ENCODE peak calls at places on chromosome 15, in five cellular contexts. U, J, L, Q and O are unnamed samples.
A peak's percentile ranks its signal among the peaks of the same experiment; 100 is the strongest.

GRCh38 chr15:60520825-60521368 is 42.0 kb upstream of the ICE2 start:
- DNase-seq in U (peak; percentile 54), J (no peak), L (peak; percentile 57), Q (peak; percentile 82), O (peak; percentile 81)

GRCh38 chr15:92500023-92500630 is 106.4 kb downstream of the ST8SIA2 start:
- DNase-seq in L (no peak), U (peak; percentile 52), Q (no peak), J (no peak), O (no peak)

GRCh38 chr15:80712956-80713355 is 17.8 kb downstream of the ABHD17C start:
- DNase-seq in Q (no peak), U (no peak), L (no peak), J (no peak), O (no peak)

GRCh38 chr15:52786436-52787122 is 3.6 kb downstream of the ONECUT1 start:
- DNase-seq in J (no peak), U (no peak), Q (no peak), L (no peak), O (no peak)

GRCh38 chr15:31236184-31237041 is 90.2 kb upstream of the KLF13 start:
- DNase-seq in J (peak; percentile 96), L (no peak), U (peak; percentile 86), Q (peak; percentile 66), O (peak; percentile 71)

GRCh38 chr15:77592768-77593167 is 39.9 kb downstream of the LINGO1 start:
- DNase-seq in L (no peak), U (no peak), J (no peak), Q (no peak), O (no peak)

GRCh38 chr15:81645470-81645869 is 271.5 kb upstream of the TMC3 start:
- DNase-seq in J (no peak), Q (no peak), L (no peak), U (no peak), O (no peak)

GRCh38 chr15:77096131-77096530 is 25.2 kb upstream of the TSPAN3 start:
- DNase-seq in L (no peak), U (no peak), J (no peak), Q (no peak), O (no peak)

GRCh38 chr15:89781891-89782618 is 5.9 kb downstream of the MESP2 start:
- DNase-seq in L (peak; percentile 39), J (no peak), U (no peak), Q (no peak), O (peak; percentile 37)

DNA sequence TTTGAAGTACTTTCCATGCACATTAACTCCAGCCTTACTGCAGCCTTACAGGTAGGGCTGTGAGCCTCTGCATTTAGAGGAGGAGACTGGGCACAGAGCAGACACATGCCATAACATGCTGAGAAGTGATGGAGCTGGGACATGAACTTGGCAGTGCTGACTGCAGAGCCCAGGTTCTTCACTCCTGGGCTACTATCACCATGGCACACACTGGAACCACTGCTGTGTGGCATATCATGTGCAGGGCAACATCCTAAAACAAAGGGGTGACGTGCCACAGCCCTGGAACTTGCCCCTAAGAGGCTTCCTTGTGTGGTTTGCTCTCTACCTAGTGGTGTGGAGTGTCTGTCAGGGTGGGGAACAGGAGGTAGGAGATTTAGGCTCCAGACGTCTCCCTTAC is 25.4 kb downstream of the EHD4 start:
- DNase-seq in Q (no peak), L (no peak), J (no peak), U (no peak), O (no peak)
- TF ChIP-seq POLR2AphosphoS5 in Q (no peak), L (no peak), J (no peak), U (no peak), O (no peak)

GRCh38 chr15:41948499-41948898 is 23.9 kb downstream of the EHD4 start:
- DNase-seq in J (no peak), Q (no peak), U (no peak), L (no peak), O (no peak)
- H3K4me3 ChIP-seq in J (no peak overlapping the region), Q (no peak overlapping the region), U (no peak overlapping the region), L (no peak overlapping the region), O (no peak overlapping the region)

DNA sequence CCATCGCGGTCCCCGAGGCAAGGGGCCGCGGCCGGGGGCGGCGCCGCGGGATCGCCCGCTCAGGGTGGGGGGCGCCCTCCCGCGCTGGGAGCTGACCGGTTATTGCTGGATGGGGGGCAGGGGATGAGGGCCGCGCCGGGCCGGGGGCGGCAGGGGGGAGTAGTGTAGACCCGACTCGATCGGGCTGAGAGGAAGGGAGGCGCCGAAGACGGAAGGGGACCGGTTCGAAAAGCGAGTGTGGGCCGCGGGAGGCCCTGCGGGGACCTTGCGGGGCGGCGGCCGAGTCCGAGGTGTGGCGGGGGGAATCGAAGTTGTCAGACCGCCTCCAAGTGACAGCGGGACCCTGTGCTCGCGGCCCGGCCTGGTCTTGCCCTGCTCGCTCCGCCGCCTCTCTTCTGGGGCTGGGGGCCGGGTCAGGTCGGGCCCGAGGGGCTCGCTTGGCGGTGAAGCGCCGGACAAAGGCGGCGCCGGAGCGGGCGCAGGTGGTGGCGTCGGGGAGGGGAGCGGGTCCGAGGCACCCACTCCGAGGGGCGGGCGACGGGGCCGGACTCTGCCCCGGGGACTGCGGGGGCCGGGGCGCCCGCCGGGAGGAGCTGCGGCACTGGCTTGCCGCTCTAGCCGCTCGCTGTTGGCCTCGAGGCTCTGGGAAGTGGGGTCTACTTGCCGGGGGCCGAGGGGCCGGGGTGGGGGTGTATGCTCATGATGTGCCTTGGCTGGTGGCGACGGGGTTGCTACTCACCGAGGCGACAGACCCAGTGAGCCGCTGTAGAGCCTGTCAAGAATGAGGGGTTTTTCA is 1.2 kb downstream of the BAHD1 start:
- DNase-seq in L (no peak), J (no peak), Q (no peak), U (peak; percentile 77), O (peak; percentile 30)
- TF ChIP-seq POLR2AphosphoS5 in L (no peak), J (no peak), Q (no peak), U (no peak), O (no peak)

GRCh38 chr15:64082757-64083156 is 10.9 kb downstream of the CIAO2A start:
- DNase-seq in Q (no peak), L (no peak), J (no peak), U (no peak), O (no peak)
- H3K4me3 ChIP-seq in Q (no peak overlapping the region), L (no peak overlapping the region), J (no peak overlapping the region), U (no peak overlapping the region), O (no peak overlapping the region)

GRCh38 chr15:72201346-72202029 is 3.9 kb upstream of the GRAMD2A start:
- DNase-seq in U (no peak), Q (no peak), L (no peak), J (no peak), O (no peak)
- TF ChIP-seq POLR2AphosphoS5 in U (peak; percentile 18), Q (no peak), L (no peak), J (no peak), O (no peak)

GRCh38 chr15:75695206-75695605 is 17.4 kb downstream of the CSPG4 start:
- DNase-seq in L (no peak), Q (no peak), U (no peak), J (no peak), O (no peak)

GRCh38 chr15:75694241-75695182 is 18.1 kb downstream of the CSPG4 start:
- DNase-seq in L (no peak), J (peak; percentile 96), U (peak; percentile 86), Q (peak; percentile 67), O (peak; percentile 64)

GRCh38 chr15:75696854-75697259 is 15.8 kb downstream of the CSPG4 start:
- DNase-seq in J (no peak), U (peak; percentile 76), Q (no peak), L (no peak), O (no peak)

GRCh38 chr15:75696303-75696657 is 16.4 kb downstream of the CSPG4 start:
- DNase-seq in J (peak; percentile 94), L (no peak), Q (no peak), U (no peak), O (no peak)

GRCh38 chr15:75695634-75696302 is 16.9 kb downstream of the CSPG4 start:
- DNase-seq in L (no peak), Q (no peak), U (no peak), J (no peak), O (no peak)
- H3K4me3 ChIP-seq in L (no peak overlapping the region), Q (no peak overlapping the region), U (no peak overlapping the region), J (no peak overlapping the region), O (no peak overlapping the region)

DNA sequence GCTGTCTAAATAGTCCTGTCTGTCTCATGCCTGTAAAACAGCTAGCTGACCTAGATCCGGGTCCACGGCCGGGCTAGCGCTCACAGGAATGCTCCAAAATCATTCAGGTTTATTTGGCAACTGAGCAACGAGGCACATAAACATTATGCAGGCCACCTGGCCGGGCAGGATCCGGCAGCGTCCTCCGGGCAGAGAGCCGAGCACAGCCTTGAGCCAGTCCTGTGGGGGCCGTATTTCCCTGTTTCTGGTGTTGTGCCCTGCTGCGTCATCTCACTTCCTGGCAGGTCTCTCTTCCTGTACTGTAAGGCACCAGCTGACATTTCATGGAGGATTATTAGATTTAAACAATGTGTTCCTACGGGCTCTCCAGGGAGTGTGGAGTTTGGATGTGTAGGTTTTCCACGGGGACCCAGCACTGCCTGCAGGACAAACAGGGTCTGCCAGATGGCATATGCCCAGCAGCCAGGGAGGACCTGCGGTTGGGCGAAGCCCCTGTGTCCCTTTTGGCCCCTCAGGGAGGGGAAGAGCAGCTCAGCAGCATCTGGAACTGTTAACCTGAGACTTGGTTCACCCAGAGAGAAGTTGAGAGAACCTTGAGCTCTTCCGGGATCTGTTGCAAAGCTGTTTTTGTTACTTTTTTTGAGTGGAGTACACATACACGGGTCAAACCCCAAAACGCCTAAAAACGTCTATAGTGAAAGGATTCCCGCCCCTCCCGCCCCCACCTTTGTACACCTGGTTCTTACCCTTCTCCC is 16.5 kb upstream of the LRRK1 start:
- DNase-seq in L (no peak), J (peak; percentile 97), Q (peak; percentile 77), U (peak; percentile 87), O (peak; percentile 83)
- TF ChIP-seq POLR2AphosphoS5 in L (no peak), J (peak; percentile 83), Q (peak; percentile 70), U (peak; percentile 56), O (peak; percentile 84)

DNA sequence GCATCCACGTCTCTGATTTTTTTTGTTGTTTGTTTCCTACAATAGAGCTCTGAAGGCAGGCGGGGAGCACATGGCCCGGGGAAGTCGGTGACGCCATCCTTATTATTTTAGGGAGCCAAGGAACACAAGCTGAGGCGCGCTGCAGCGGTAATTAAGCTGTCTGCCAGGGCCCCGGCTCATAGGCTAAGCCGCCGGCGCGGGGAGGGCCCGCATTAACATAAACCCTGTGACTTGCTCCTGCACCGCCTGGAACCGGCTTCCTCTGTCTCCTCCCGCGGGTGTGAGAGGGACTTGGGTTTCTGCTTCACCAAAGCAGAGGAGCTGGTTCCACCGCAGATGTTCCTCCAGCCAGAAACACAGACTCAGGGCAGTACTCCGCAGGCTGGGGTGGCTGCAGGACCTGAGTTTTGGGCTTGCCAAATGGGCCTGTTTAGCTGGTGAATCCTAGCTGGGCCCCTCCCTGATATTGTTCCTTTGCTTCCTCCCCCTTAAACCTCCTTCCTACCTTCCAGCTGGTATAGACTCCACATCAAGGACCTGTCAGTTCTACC is 25.3 kb downstream of the ANP32A start:
- DNase-seq in Q (peak; percentile 91), U (no peak), L (no peak), J (peak; percentile 95), O (peak; percentile 90)
- H3K4me3 ChIP-seq in Q (no peak overlapping the region), U (no peak overlapping the region), L (no peak overlapping the region), J (peak overlapping the region; percentile 16), O (no peak overlapping the region)

GRCh38 chr15:75353604-75354003 is 6.8 kb downstream of the NEIL1 start:
- DNase-seq in L (no peak), Q (no peak), U (no peak), J (no peak), O (no peak)
- TF ChIP-seq POLR2AphosphoS5 in L (no peak), Q (no peak), U (no peak), J (no peak), O (no peak)

GRCh38 chr15:83306561-83306960 is 22.1 kb upstream of the BNC1 start:
- DNase-seq in U (no peak), J (no peak), Q (no peak), L (no peak), O (no peak)
- H3K4me3 ChIP-seq in U (no peak overlapping the region), J (no peak overlapping the region), Q (no peak overlapping the region), L (no peak overlapping the region), O (no peak overlapping the region)